ENCODE peak calls at places on chromosomes 1 and 21, in four cellular contexts. One of them, this sample, is unnamed.

GRCh38 chr21:38388684-38389676 is 109.3 kb downstream of the ERG start:
- DNase-seq in foreskin keratinocyte: no peak
- DNase-seq in H9: no peak
- DNase-seq in brain microvascular endothelial cell: peak; percentile 77
- DNase-seq in this sample: no peak

GRCh38 chr1:34378968-34379729 is 202.4 kb downstream of the C1orf94 start:
- DNase-seq in H9: no peak
- DNase-seq in brain microvascular endothelial cell: no peak
- DNase-seq in foreskin keratinocyte: no peak
- DNase-seq in this sample: no peak

GRCh38 chr21:36321325-36322082 is 1.5 kb downstream of the MORC3 start:
- DNase-seq in brain microvascular endothelial cell: peak; percentile 3
- DNase-seq in foreskin keratinocyte: peak; percentile 38
- DNase-seq in H9: peak; percentile 46
- DNase-seq in this sample: no peak

GRCh38 chr21:41010981-41011380 is 157.0 kb upstream of the BACE2 start:
- DNase-seq in brain microvascular endothelial cell: no peak
- DNase-seq in H9: no peak
- DNase-seq in foreskin keratinocyte: no peak
- DNase-seq in this sample: no peak

GRCh38 chr1:59150537-59151386 is 146.1 kb upstream of the FGGY start:
- DNase-seq in foreskin keratinocyte: peak; percentile 98
- DNase-seq in brain microvascular endothelial cell: peak; percentile 94
- DNase-seq in H9: no peak
- DNase-seq in this sample: peak; percentile 73

GRCh38 chr1:244242446-244242845 is 191.4 kb downstream of the ZBTB18 start:
- DNase-seq in H9: no peak
- DNase-seq in brain microvascular endothelial cell: no peak
- DNase-seq in foreskin keratinocyte: no peak
- DNase-seq in this sample: no peak

GRCh38 chr1:157798211-157798610 is 21.3 kb upstream of the FCRL2 start:
- DNase-seq in brain microvascular endothelial cell: no peak
- DNase-seq in H9: no peak
- DNase-seq in foreskin keratinocyte: peak; percentile 60
- DNase-seq in this sample: peak; percentile 26

GRCh38 chr1:98005326-98006010 is 84.6 kb upstream of the DPYD start:
- DNase-seq in foreskin keratinocyte: peak; percentile 47
- DNase-seq in H9: no peak
- DNase-seq in brain microvascular endothelial cell: peak; percentile 21
- DNase-seq in this sample: no peak

GRCh38 chr1:111704776-111705175 is 34.4 kb downstream of the INKA2 start:
- DNase-seq in brain microvascular endothelial cell: no peak
- DNase-seq in H9: no peak
- DNase-seq in foreskin keratinocyte: peak; percentile 90
- DNase-seq in this sample: peak; percentile 50

GRCh38 chr1:159211331-159212136 is 6.9 kb downstream of the ACKR1 start:
- DNase-seq in H9: peak; percentile 73
- DNase-seq in foreskin keratinocyte: no peak
- DNase-seq in brain microvascular endothelial cell: no peak
- DNase-seq in this sample: no peak

GRCh38 chr1:229784834-229785233 is 158.8 kb downstream of the URB2 start:
- DNase-seq in foreskin keratinocyte: no peak
- DNase-seq in brain microvascular endothelial cell: no peak
- DNase-seq in H9: no peak
- DNase-seq in this sample: no peak

GRCh38 chr21:34613679-34614442 is 1.1 kb downstream of the RCAN1 start:
- DNase-seq in brain microvascular endothelial cell: no peak
- DNase-seq in foreskin keratinocyte: no peak
- DNase-seq in H9: no peak
- DNase-seq in this sample: no peak

GRCh38 chr21:34612557-34612956 is 2.4 kb downstream of the RCAN1 start:
- DNase-seq in brain microvascular endothelial cell: no peak
- DNase-seq in H9: no peak
- DNase-seq in foreskin keratinocyte: no peak
- DNase-seq in this sample: no peak

GRCh38 chr21:34614443-34614692 is 545 bp downstream of the RCAN1 start:
- DNase-seq in foreskin keratinocyte: no peak
- DNase-seq in H9: no peak
- DNase-seq in brain microvascular endothelial cell: no peak
- DNase-seq in this sample: no peak

GRCh38 chr21:34615487-34615814 is 538 bp upstream of the RCAN1 start:
- DNase-seq in brain microvascular endothelial cell: no peak
- DNase-seq in H9: no peak
- DNase-seq in foreskin keratinocyte: no peak
- DNase-seq in this sample: no peak

DNA sequence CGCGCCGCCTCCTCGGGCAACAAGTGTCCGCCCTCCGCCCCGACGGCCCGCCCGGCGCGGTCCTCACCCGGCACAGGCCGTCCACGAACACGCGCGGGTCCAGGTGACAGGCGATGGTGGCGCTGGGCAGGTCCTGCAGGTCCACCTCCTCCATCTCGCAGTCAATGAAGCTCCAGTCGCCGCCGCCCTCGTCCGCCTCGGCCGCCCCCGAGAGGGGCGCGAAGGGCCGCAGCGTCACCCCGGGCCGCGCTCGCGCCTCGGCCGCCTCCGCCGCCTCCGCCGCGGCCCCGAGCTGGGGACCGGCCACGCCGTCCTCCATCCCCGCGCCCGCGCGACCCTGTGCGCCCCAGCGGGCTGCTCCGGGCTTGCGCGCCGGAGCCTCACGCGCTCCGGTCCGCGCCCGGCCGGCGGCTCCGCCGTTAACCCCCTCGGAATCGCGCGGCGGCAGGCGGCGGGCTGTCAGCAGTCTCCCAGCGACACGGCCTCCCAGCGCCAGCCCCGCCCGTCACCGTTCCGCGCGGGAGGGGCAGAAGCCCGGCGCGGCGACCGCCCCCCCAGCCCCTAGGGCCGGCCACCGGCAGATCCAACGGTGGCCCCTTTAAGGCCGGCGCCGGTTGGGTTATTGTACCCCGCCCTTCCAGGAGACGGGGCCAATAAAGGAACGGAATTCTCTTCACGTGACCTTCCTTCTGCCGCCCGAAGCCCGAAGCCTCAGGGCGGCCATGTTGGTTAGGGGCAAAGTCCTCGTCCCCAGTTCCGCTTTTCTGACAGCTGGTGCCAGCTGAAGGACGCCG is at the start of gene RCAN1:
- DNase-seq in brain microvascular endothelial cell: peak; percentile 82
- DNase-seq in foreskin keratinocyte: peak; percentile 90
- DNase-seq in H9: peak; percentile 90
- DNase-seq in this sample: peak; percentile 49
- H3K27ac ChIP-seq in brain microvascular endothelial cell: peak within 1 kb of the TSS; percentile 37
- H3K27ac ChIP-seq in foreskin keratinocyte: no peak within 1 kb of the TSS
- H3K27ac ChIP-seq in H9: no peak within 1 kb of the TSS
- H3K27ac ChIP-seq in this sample: peak within 1 kb of the TSS; percentile 42

GRCh38 chr1:201730611-201731010 is 98.3 kb upstream of the IPO9 start:
- DNase-seq in foreskin keratinocyte: no peak
- DNase-seq in H9: no peak
- DNase-seq in brain microvascular endothelial cell: no peak
- DNase-seq in this sample: no peak

GRCh38 chr1:201732351-201732750 is 96.6 kb upstream of the IPO9 start:
- DNase-seq in H9: no peak
- DNase-seq in brain microvascular endothelial cell: peak; percentile 61
- DNase-seq in foreskin keratinocyte: no peak
- DNase-seq in this sample: no peak

GRCh38 chr1:201731142-201731541 is 97.8 kb upstream of the IPO9 start:
- DNase-seq in foreskin keratinocyte: no peak
- DNase-seq in H9: no peak
- DNase-seq in brain microvascular endothelial cell: no peak
- DNase-seq in this sample: no peak

GRCh38 chr1:201728731-201729130 is 100.2 kb upstream of the IPO9 start:
- DNase-seq in brain microvascular endothelial cell: no peak
- DNase-seq in foreskin keratinocyte: no peak
- DNase-seq in H9: no peak
- DNase-seq in this sample: no peak

DNA sequence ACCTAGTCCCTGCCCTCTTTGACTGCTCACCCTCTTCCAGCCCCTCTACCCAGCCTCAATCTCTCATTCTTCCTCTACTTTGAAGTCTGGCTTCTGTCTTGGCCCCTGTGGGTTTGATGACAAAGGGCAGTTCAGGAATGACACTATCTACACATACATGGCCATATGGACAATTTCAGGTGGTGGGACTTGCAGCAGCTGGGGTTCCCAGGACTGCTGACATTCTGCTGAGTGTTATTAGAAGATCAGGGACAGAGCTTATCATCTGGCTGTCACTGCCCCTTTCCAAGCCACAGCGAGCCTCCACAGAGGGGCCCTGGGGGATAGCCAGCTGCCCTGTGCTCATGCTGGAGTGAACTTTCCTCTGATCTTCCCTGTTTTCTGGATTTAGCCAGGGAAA is 97.4 kb upstream of the IPO9 start:
- DNase-seq in brain microvascular endothelial cell: no peak
- DNase-seq in foreskin keratinocyte: no peak
- DNase-seq in H9: no peak
- DNase-seq in this sample: no peak
- H3K27ac ChIP-seq in brain microvascular endothelial cell: no peak overlapping the region
- H3K27ac ChIP-seq in foreskin keratinocyte: no peak overlapping the region
- H3K27ac ChIP-seq in H9: no peak overlapping the region
- H3K27ac ChIP-seq in this sample: no peak overlapping the region

GRCh38 chr1:205954819-205955404 is 11.7 kb upstream of the SLC26A9 start:
- DNase-seq in brain microvascular endothelial cell: no peak
- DNase-seq in foreskin keratinocyte: no peak
- DNase-seq in H9: no peak
- DNase-seq in this sample: no peak
- H3K27ac ChIP-seq in brain microvascular endothelial cell: no peak overlapping the region
- H3K27ac ChIP-seq in foreskin keratinocyte: no peak overlapping the region
- H3K27ac ChIP-seq in H9: no peak overlapping the region
- H3K27ac ChIP-seq in this sample: no peak overlapping the region

GRCh38 chr1:81679972-81680371 is 120.8 kb upstream of the ADGRL2 start:
- DNase-seq in foreskin keratinocyte: no peak
- DNase-seq in H9: no peak
- DNase-seq in brain microvascular endothelial cell: no peak
- DNase-seq in this sample: no peak

GRCh38 chr1:81678779-81679178 is 122.0 kb upstream of the ADGRL2 start:
- DNase-seq in brain microvascular endothelial cell: no peak
- DNase-seq in H9: no peak
- DNase-seq in foreskin keratinocyte: no peak
- DNase-seq in this sample: peak; percentile 64

GRCh38 chr1:81681570-81681969 is 119.2 kb upstream of the ADGRL2 start:
- DNase-seq in brain microvascular endothelial cell: no peak
- DNase-seq in H9: no peak
- DNase-seq in foreskin keratinocyte: peak; percentile 42
- DNase-seq in this sample: peak; percentile 73

GRCh38 chr1:81682490-81682889 is 118.2 kb upstream of the ADGRL2 start:
- DNase-seq in H9: peak; percentile 39
- DNase-seq in foreskin keratinocyte: no peak
- DNase-seq in brain microvascular endothelial cell: peak; percentile 65
- DNase-seq in this sample: no peak

DNA sequence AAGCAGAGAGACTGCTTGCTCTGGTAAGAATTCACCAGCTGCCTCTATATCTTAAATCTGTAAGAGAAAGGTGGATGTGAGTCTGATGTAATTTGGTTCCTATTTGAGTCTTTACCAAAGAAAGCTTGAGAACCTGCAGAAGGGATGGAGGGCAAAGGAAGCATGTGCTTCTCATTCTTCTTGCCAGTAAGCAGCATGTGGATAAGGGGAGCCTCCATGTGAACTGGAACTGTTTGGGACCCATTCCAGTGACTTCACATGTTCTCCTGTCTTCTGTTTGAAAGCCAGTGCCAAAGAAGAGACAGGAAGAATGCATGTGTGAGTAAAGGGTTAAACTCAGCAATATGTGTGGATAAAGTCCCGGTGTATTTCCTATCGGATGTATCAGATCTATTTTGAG is 119.6 kb upstream of the ADGRL2 start:
- DNase-seq in H9: no peak
- DNase-seq in foreskin keratinocyte: no peak
- DNase-seq in brain microvascular endothelial cell: no peak
- DNase-seq in this sample: no peak
- H3K27ac ChIP-seq in H9: peak overlapping the region; percentile 97
- H3K27ac ChIP-seq in foreskin keratinocyte: no peak overlapping the region
- H3K27ac ChIP-seq in brain microvascular endothelial cell: no peak overlapping the region
- H3K27ac ChIP-seq in this sample: peak overlapping the region; percentile 57

GRCh38 chr1:11594625-11595024 is 59.6 kb downstream of the FBXO2 start:
- DNase-seq in H9: no peak
- DNase-seq in foreskin keratinocyte: no peak
- DNase-seq in brain microvascular endothelial cell: no peak
- DNase-seq in this sample: no peak

GRCh38 chr1:11592752-11593151 is 61.5 kb downstream of the FBXO2 start:
- DNase-seq in foreskin keratinocyte: no peak
- DNase-seq in brain microvascular endothelial cell: no peak
- DNase-seq in H9: no peak
- DNase-seq in this sample: no peak

GRCh38 chr1:11596295-11596694 is 57.9 kb downstream of the FBXO2 start:
- DNase-seq in foreskin keratinocyte: no peak
- DNase-seq in H9: no peak
- DNase-seq in brain microvascular endothelial cell: no peak
- DNase-seq in this sample: no peak

GRCh38 chr1:11594222-11594621 is 60.0 kb downstream of the FBXO2 start:
- DNase-seq in brain microvascular endothelial cell: peak; percentile 43
- DNase-seq in foreskin keratinocyte: no peak
- DNase-seq in H9: peak; percentile 80
- DNase-seq in this sample: no peak

GRCh38 chr1:11595287-11595686 is 58.9 kb downstream of the FBXO2 start:
- DNase-seq in brain microvascular endothelial cell: no peak
- DNase-seq in H9: no peak
- DNase-seq in foreskin keratinocyte: no peak
- DNase-seq in this sample: no peak
- H3K27ac ChIP-seq in brain microvascular endothelial cell: no peak overlapping the region
- H3K27ac ChIP-seq in H9: no peak overlapping the region
- H3K27ac ChIP-seq in foreskin keratinocyte: no peak overlapping the region
- H3K27ac ChIP-seq in this sample: no peak overlapping the region

GRCh38 chr1:116289219-116289618 is 83.8 kb upstream of the ATP1A1 start:
- DNase-seq in foreskin keratinocyte: no peak
- DNase-seq in brain microvascular endothelial cell: no peak
- DNase-seq in H9: no peak
- DNase-seq in this sample: no peak
- H3K27ac ChIP-seq in foreskin keratinocyte: no peak overlapping the region
- H3K27ac ChIP-seq in brain microvascular endothelial cell: no peak overlapping the region
- H3K27ac ChIP-seq in H9: no peak overlapping the region
- H3K27ac ChIP-seq in this sample: peak overlapping the region; percentile 19

DNA sequence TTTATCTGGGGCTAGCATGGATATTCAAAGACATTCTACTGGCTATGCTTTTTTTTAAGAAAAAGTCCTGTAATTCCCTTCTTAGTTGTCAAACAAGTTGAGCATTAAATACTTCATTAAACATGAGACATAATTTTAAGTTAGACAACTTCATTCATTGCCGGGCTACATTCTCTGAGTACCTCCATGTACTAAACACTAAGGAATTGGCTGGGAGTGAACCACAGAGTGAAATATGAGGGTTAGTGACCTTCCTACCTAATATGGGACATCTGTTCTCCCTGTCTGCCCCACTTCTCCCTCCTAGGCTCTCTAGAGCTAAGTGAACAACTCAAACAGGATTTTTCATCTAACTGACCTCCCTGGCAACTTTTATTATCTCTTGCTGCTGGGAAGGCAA is 370.4 kb downstream of the VAV3 start:
- DNase-seq in brain microvascular endothelial cell: no peak
- DNase-seq in H9: no peak
- DNase-seq in foreskin keratinocyte: peak; percentile 37
- DNase-seq in this sample: no peak
- H3K27ac ChIP-seq in brain microvascular endothelial cell: no peak overlapping the region
- H3K27ac ChIP-seq in H9: no peak overlapping the region
- H3K27ac ChIP-seq in foreskin keratinocyte: no peak overlapping the region
- H3K27ac ChIP-seq in this sample: peak overlapping the region; percentile 88

This sample was measured in epithelial cell of prostate.